ENCODE peak calls at places on chromosomes 16 and 17, in four cellular contexts. D, C, P and Z are unnamed samples.

GRCh38 chr17:46154151-46154816 is 38.9 kb downstream of the KANSL1 start:
- DNase-seq in D (no peak), P (no peak), C (no peak), Z (no peak)

GRCh38 chr17:38401459-38401858 is 26.8 kb upstream of the ARHGAP23 start:
- DNase-seq in C (no peak), P (no peak), D (no peak), Z (no peak)

GRCh38 chr16:83826146-83826913 is 18.6 kb downstream of the HSBP1 start:
- DNase-seq in C (peak), P (peak), D (peak), Z (peak)

GRCh38 chr17:5485270-5486205 is at the start of gene DERL2:
- DNase-seq in D (no peak), P (no peak), C (no peak), Z (no peak)

GRCh38 chr16:81170824-81171223 is 67.7 kb upstream of the BCO1 start:
- DNase-seq in D (no peak), C (no peak), P (no peak), Z (no peak)

GRCh38 chr16:50296807-50297206 is 30.5 kb downstream of the ADCY7 start:
- DNase-seq in C (no peak), P (no peak), D (no peak), Z (no peak)

GRCh38 chr16:49497466-49497865 is 123.9 kb downstream of the C16orf78 start:
- DNase-seq in P (no peak), D (no peak), C (no peak), Z (no peak)

GRCh38 chr17:50844117-50844700 is 8.8 kb downstream of the WFIKKN2 start:
- DNase-seq in D (no peak), C (no peak), P (no peak), Z (no peak)

GRCh38 chr17:79668344-79669250 is 57.7 kb upstream of the RBFOX3 start:
- DNase-seq in P (no peak), C (no peak), D (no peak), Z (no peak)

GRCh38 chr16:9503251-9503986 is 412.0 kb downstream of the HAPSTR1 start:
- DNase-seq in D (no peak), P (no peak), C (no peak), Z (no peak)

GRCh38 chr17:61946359-61946758 is 18.6 kb upstream of the INTS2 start:
- DNase-seq in P (no peak), C (no peak), D (no peak), Z (no peak)

GRCh38 chr16:17469011-17469741 is 1.6 kb downstream of the XYLT1 start:
- DNase-seq in D (no peak), C (peak), P (no peak), Z (peak)

GRCh38 chr17:18139949-18140348 is 31.4 kb downstream of the MYO15A start:
- DNase-seq in P (no peak), C (no peak), D (no peak), Z (no peak)

GRCh38 chr17:44959821-44960523 is 8.1 kb downstream of the C1QL1 start:
- DNase-seq in P (no peak), C (no peak), D (no peak), Z (no peak)

GRCh38 chr17:7215652-7216139 is 3.9 kb downstream of the DLG4 start:
- DNase-seq in C (no peak), D (no peak), P (no peak), Z (no peak)

GRCh38 chr17:27573971-27574525 is 56.9 kb upstream of the LGALS9 start:
- DNase-seq in D (no peak), C (no peak), P (no peak), Z (peak)
- TF ChIP-seq POLR2A in D (no peak), C (no peak), P (no peak), Z (no peak)

GRCh38 chr17:67151717-67152116 is 93.3 kb downstream of the HELZ start:
- DNase-seq in D (no peak), C (no peak), P (no peak), Z (no peak)
- TF ChIP-seq CTCF in D (no peak), C (no peak), P (no peak), Z (no peak)

DNA sequence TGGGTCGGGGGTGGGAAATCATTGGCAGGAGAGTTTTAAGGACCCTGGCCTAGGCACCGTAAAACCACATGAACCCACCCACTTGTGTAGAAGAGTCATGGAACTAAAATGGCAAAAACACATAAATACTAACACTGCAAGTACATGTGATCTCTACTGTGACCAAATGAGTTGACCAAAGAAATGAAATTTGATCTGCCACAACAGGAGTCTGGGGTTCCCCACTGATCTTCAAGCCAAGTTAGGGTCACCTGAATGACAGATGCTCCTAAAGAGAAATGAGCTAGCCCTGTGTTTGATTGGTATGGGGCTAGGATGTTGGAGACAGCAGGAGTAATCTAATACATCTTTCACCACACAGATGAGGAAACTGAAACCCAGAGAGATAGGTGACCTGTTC is 21.5 kb upstream of the SKAP1 start:
- DNase-seq in P (no peak), C (no peak), D (no peak), Z (no peak)
- H3K4me3 ChIP-seq in P (no peak), C (no peak), D (no peak), Z (no peak)

GRCh38 chr16:966505-966904 is 4.3 kb downstream of the LMF1 start:
- DNase-seq in D (no peak), P (no peak), C (no peak), Z (no peak)

GRCh38 chr16:963913-964695 is 6.7 kb downstream of the LMF1 start:
- DNase-seq in C (peak), P (no peak), D (no peak), Z (no peak)

GRCh38 chr16:965487-965886 is 5.3 kb downstream of the LMF1 start:
- DNase-seq in C (no peak), P (no peak), D (no peak), Z (no peak)

GRCh38 chr16:966035-966434 is 4.7 kb downstream of the LMF1 start:
- DNase-seq in P (no peak), C (no peak), D (no peak), Z (no peak)

DNA sequence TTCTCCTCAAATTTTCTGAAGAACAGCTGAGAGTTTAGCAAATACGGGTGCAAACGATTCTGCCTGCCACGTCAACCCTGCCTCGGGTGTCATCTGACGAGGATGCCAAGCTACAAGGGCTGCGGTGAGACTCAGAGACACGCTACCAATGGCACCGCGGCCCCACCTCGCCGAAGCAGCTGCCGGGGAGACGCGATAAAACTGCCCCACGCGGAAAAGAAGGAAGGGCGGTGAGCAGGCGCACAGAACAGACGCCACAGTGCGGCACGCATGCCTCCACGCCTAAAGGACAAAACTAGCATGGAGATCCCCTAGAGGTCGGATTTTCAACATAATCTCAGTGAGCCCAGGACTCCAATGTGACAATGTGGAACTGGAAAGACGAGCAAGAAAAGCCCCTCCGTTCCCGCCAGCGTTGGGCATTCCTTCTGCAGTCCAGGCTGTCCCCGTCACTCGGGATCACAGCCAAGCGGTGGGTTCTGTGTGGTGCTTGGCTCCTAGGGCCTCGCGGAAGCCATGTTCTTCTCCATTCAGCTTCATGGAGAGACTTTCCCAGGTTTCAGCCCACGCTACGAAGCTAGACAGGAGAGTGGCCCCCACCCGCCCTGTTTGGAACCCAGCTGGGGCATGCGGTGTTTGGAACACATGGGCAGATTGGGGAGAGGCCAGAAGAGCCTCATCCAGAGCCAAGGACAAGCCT is 5.9 kb downstream of the LMF1 start:
- DNase-seq in D (no peak), P (no peak), C (peak), Z (no peak)
- TF ChIP-seq POLR2A in D (no peak), P (no peak), C (no peak), Z (no peak)

GRCh38 chr16:67653131-67654068 is 6.7 kb downstream of the ACD start:
- DNase-seq in D (no peak), P (no peak), C (no peak), Z (no peak)
- TF ChIP-seq CTCF in D (peak), P (peak), C (no peak), Z (no peak)

DNA sequence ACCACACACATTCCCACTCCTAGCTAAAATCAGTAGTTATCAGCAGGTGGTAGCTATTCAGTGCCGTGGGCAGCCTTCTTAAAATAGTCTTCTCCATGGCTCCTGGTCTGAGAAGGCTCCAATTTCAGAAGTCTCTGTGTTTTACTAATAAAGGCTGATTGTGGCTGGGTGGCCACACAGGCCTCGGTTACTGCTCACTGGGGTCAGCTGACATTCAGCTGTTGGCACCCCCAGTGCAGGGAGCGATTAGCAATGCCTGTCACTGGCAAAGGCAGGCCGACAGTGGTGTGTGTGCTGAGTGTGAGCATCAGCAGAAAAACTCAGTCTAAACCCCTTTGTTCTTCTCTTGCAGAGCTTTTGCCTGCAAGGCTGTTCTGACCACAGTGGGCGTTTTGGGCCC is 16.6 kb upstream of the DBNDD1 start:
- DNase-seq in D (no peak), P (no peak), C (no peak), Z (no peak)
- H3K4me3 ChIP-seq in D (no peak), P (no peak), C (no peak), Z (no peak)

DNA sequence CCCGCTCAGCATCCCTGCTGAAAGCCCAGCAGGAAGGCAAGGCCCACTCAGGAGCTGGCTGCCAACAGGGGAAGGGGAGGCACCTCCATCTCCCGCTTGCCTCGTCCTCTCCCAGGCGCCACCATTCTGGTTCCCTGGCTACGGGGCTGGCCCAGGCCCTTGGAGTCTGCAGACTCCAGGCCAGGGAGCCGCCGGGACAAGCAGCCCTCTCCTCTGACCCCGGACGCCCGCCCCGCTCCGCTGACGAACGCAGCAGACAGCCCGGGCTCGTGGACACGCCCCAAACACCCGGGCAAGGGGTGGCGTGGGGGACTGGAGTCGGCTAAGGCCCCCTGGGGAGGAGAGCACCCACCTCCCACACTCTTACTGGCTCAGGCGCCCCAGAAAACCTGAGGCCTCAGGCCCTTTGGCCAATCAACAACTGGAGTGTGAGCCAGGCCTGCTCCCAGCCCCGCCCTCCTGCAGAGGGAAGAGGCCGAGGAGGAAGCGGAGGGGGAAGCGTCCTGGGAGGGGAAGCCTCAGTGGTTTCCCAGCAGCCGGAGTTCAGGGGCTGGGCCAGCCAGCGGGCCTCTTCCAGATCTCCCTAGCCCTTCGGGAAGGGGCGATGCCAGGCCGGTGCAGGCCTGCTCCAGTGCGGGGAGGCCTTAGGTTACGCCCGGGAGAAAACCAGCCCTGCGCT is 4.2 kb downstream of the MNT start:
- DNase-seq in C (peak), P (peak), D (peak), Z (peak)
- TF ChIP-seq POLR2A in C (peak), P (peak), D (no peak), Z (peak)

GRCh38 chr17:43790311-43790940 is 10.2 kb downstream of the CFAP97D1 start:
- DNase-seq in D (no peak), P (peak), C (no peak), Z (no peak)
- TF ChIP-seq CTCF in D (peak), P (peak), C (no peak), Z (no peak)

DNA sequence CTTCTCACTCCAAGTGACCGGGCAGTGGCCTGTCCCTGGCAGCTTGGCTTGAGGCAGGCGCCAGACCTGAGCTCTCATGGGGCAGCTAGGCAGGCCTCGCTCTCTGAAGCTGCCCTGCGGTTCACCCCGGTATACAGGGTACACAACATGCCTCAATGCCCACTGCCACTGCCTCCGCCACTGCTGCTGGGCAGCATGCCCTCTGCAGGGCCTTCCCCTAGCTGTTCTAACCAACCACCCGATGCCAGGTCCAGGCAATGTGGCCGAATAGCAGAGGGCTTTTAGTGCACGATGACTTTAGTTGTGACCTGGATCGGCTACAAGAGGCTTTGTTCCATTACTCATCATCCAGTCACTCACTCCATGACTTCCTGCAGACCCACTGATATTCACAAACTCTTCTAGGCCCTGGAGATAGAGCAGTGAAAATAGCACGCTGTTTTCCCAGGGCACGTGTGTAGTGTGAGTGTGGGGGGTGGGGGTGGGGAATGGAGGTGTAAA is 19.7 kb downstream of the CDC42EP4 start:
- DNase-seq in P (no peak), D (peak), C (no peak), Z (peak)
- H3K4me3 ChIP-seq in P (peak), D (no peak), C (no peak), Z (no peak)